ENCODE peak calls at places on chromosomes 16 and 17, in ten cellular contexts. One of them, this sample, is unnamed.

GRCh38 chr17:67431210-67432015 is 54.3 kb downstream of the PITPNC1 start:
- DNase-seq in cardiac fibroblast: peak
- DNase-seq in IMR-90: peak
- DNase-seq in sigmoid colon: no peak
- DNase-seq in skeletal muscle cell: peak
- DNase-seq in naive thymus-derived CD4-positive, alpha-beta T cell: no peak
- DNase-seq in choroid plexus epithelial cell: peak
- DNase-seq in lower lobe of right lung: no peak
- DNase-seq in ascending aorta: no peak
- DNase-seq in retinal pigment epithelial cell: no peak
- DNase-seq in this sample: no peak

GRCh38 chr16:23283571-23283970 is 18.5 kb upstream of the SCNN1B start:
- DNase-seq in cardiac fibroblast: no peak
- DNase-seq in IMR-90: no peak
- DNase-seq in sigmoid colon: no peak
- DNase-seq in skeletal muscle cell: no peak
- DNase-seq in naive thymus-derived CD4-positive, alpha-beta T cell: no peak
- DNase-seq in choroid plexus epithelial cell: no peak
- DNase-seq in lower lobe of right lung: no peak
- DNase-seq in ascending aorta: no peak
- DNase-seq in retinal pigment epithelial cell: no peak
- DNase-seq in this sample: no peak

GRCh38 chr16:57675752-57676623 is 7.9 kb downstream of the ADGRG3 start:
- DNase-seq in cardiac fibroblast: peak
- DNase-seq in IMR-90: no peak
- DNase-seq in sigmoid colon: peak
- DNase-seq in skeletal muscle cell: no peak
- DNase-seq in naive thymus-derived CD4-positive, alpha-beta T cell: no peak
- DNase-seq in choroid plexus epithelial cell: peak
- DNase-seq in lower lobe of right lung: no peak
- DNase-seq in ascending aorta: no peak
- DNase-seq in retinal pigment epithelial cell: no peak
- DNase-seq in this sample: no peak

GRCh38 chr16:72602499-72602898 is 430.5 kb upstream of the PMFBP1 start:
- DNase-seq in cardiac fibroblast: no peak
- DNase-seq in IMR-90: no peak
- DNase-seq in sigmoid colon: no peak
- DNase-seq in skeletal muscle cell: no peak
- DNase-seq in naive thymus-derived CD4-positive, alpha-beta T cell: no peak
- DNase-seq in choroid plexus epithelial cell: no peak
- DNase-seq in lower lobe of right lung: no peak
- DNase-seq in ascending aorta: no peak
- DNase-seq in retinal pigment epithelial cell: no peak
- DNase-seq in this sample: no peak

GRCh38 chr17:17710728-17711541 is 29.7 kb downstream of the RAI1 start:
- DNase-seq in cardiac fibroblast: peak
- DNase-seq in IMR-90: peak
- DNase-seq in sigmoid colon: peak
- DNase-seq in skeletal muscle cell: peak
- DNase-seq in naive thymus-derived CD4-positive, alpha-beta T cell: no peak
- DNase-seq in choroid plexus epithelial cell: peak
- DNase-seq in lower lobe of right lung: peak
- DNase-seq in ascending aorta: peak
- DNase-seq in retinal pigment epithelial cell: peak
- DNase-seq in this sample: peak

GRCh38 chr17:422196-422930 is 69.8 kb upstream of the RPH3AL start:
- DNase-seq in cardiac fibroblast: no peak
- DNase-seq in IMR-90: no peak
- DNase-seq in sigmoid colon: no peak
- DNase-seq in skeletal muscle cell: no peak
- DNase-seq in naive thymus-derived CD4-positive, alpha-beta T cell: no peak
- DNase-seq in choroid plexus epithelial cell: no peak
- DNase-seq in lower lobe of right lung: no peak
- DNase-seq in ascending aorta: no peak
- DNase-seq in retinal pigment epithelial cell: no peak
- DNase-seq in this sample: no peak

GRCh38 chr16:77213542-77214108 is 14.4 kb downstream of the SYCE1L start:
- DNase-seq in cardiac fibroblast: peak
- DNase-seq in IMR-90: peak
- DNase-seq in sigmoid colon: no peak
- DNase-seq in skeletal muscle cell: peak
- DNase-seq in naive thymus-derived CD4-positive, alpha-beta T cell: no peak
- DNase-seq in choroid plexus epithelial cell: peak
- DNase-seq in lower lobe of right lung: no peak
- DNase-seq in ascending aorta: no peak
- DNase-seq in retinal pigment epithelial cell: peak
- DNase-seq in this sample: peak

GRCh38 chr16:30956601-30957455 is 726 bp upstream of the SETD1A start:
- DNase-seq in cardiac fibroblast: peak
- DNase-seq in IMR-90: peak
- DNase-seq in sigmoid colon: peak
- DNase-seq in skeletal muscle cell: peak
- DNase-seq in naive thymus-derived CD4-positive, alpha-beta T cell: peak
- DNase-seq in choroid plexus epithelial cell: peak
- DNase-seq in lower lobe of right lung: peak
- DNase-seq in ascending aorta: no peak
- DNase-seq in retinal pigment epithelial cell: peak
- DNase-seq in this sample: no peak

GRCh38 chr16:49280861-49281331 is 742 bp downstream of the CBLN1 start:
- DNase-seq in cardiac fibroblast: no peak
- DNase-seq in IMR-90: no peak
- DNase-seq in sigmoid colon: no peak
- DNase-seq in skeletal muscle cell: no peak
- DNase-seq in naive thymus-derived CD4-positive, alpha-beta T cell: no peak
- DNase-seq in choroid plexus epithelial cell: no peak
- DNase-seq in lower lobe of right lung: no peak
- DNase-seq in ascending aorta: no peak
- DNase-seq in retinal pigment epithelial cell: no peak
- DNase-seq in this sample: no peak

GRCh38 chr16:49281843-49282642 is 405 bp upstream of the CBLN1 start:
- DNase-seq in cardiac fibroblast: peak
- DNase-seq in IMR-90: peak
- DNase-seq in sigmoid colon: peak
- DNase-seq in skeletal muscle cell: no peak
- DNase-seq in naive thymus-derived CD4-positive, alpha-beta T cell: peak
- DNase-seq in choroid plexus epithelial cell: peak
- DNase-seq in lower lobe of right lung: peak
- DNase-seq in ascending aorta: no peak
- DNase-seq in retinal pigment epithelial cell: peak
- DNase-seq in this sample: no peak

GRCh38 chr16:49283376-49284049 is 1.9 kb upstream of the CBLN1 start:
- DNase-seq in cardiac fibroblast: no peak
- DNase-seq in IMR-90: no peak
- DNase-seq in sigmoid colon: no peak
- DNase-seq in skeletal muscle cell: no peak
- DNase-seq in naive thymus-derived CD4-positive, alpha-beta T cell: no peak
- DNase-seq in choroid plexus epithelial cell: no peak
- DNase-seq in lower lobe of right lung: no peak
- DNase-seq in ascending aorta: no peak
- DNase-seq in retinal pigment epithelial cell: no peak
- DNase-seq in this sample: no peak

GRCh38 chr16:49281481-49281842 is at the start of gene CBLN1:
- DNase-seq in cardiac fibroblast: no peak
- DNase-seq in IMR-90: no peak
- DNase-seq in sigmoid colon: no peak
- DNase-seq in skeletal muscle cell: no peak
- DNase-seq in naive thymus-derived CD4-positive, alpha-beta T cell: no peak
- DNase-seq in choroid plexus epithelial cell: no peak
- DNase-seq in lower lobe of right lung: no peak
- DNase-seq in ascending aorta: no peak
- DNase-seq in retinal pigment epithelial cell: no peak
- DNase-seq in this sample: no peak

DNA sequence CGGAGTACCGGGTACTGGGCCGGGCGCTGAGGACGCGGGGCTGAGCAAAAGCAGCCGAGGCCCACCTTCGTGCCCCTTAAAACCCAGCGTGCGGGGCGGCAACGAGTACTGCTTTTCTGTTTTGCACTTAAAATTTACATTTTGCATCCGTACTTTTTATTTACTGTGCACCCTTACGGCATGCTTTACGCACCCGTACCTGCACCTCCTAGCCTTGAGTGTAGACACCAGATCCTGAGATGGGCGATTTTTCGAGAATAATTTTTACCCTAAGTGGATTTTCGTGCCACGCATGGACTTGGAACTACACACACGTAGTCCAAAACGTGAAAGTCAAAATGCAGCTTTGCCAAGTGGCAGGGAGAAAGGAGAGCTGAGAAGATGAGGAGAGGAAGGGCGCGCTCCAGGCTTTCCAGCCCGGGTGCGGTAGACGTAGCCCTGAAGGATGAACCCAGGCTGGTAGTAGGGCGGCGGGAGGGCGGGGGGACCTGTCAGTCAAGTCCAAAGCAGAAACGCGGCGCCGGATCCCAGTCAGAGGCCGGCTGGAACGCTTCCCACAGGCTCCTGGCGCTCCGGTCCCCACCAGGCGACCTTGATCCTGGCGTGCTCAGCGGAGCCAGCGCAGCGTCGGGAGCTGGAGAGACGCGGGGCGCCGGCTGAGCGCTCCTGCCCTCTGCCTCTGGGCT is 1.2 kb upstream of the CBLN1 start:
- DNase-seq in cardiac fibroblast: peak
- DNase-seq in IMR-90: no peak
- DNase-seq in sigmoid colon: no peak
- DNase-seq in skeletal muscle cell: no peak
- DNase-seq in naive thymus-derived CD4-positive, alpha-beta T cell: no peak
- DNase-seq in choroid plexus epithelial cell: no peak
- DNase-seq in lower lobe of right lung: no peak
- DNase-seq in ascending aorta: no peak
- DNase-seq in retinal pigment epithelial cell: no peak
- DNase-seq in this sample: no peak
- H3K4me3 ChIP-seq in cardiac fibroblast: no peak
- H3K4me3 ChIP-seq in IMR-90: no peak
- H3K4me3 ChIP-seq in sigmoid colon: peak
- H3K4me3 ChIP-seq in skeletal muscle cell: peak
- H3K4me3 ChIP-seq in naive thymus-derived CD4-positive, alpha-beta T cell: no peak
- H3K4me3 ChIP-seq in choroid plexus epithelial cell: no peak
- H3K4me3 ChIP-seq in lower lobe of right lung: peak
- H3K4me3 ChIP-seq in ascending aorta: peak
- H3K4me3 ChIP-seq in retinal pigment epithelial cell: no peak
- H3K4me3 ChIP-seq in this sample: no peak

DNA sequence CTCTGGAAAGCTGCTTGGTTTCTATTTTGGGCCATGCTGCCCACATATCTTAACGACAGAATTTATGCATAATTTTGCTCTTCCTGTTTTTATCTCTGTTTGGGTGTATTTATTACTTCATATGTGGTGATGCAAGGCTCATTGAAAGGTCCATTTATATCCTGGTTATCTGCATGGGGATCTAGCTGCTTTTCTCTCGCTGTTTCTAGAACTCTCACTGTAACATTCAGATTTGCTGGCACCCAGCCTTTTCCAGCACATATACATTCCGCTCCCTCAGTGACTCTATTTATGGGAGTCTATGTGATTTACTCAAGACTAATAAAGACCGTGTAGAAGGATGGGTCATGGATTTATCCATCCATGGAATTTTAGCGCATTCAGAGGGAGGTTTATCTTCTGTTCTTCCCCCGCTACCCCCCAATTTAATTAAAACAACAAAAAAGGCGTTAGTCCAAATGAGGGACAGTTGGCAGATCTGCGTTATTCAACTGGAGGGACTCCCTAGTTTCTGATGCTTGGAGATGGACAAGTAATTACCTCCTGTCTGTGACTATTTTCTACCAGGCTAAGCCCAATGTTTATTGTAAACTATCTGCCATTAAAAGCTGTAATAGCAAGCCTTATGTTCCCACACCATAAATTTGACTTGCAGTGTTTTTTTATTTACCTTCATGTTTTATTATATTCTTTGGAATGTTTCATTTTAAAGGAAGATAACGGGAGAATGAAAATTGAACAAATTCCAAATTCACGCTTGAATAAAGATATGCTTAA is 19.8 kb upstream of the MARCHF10 start:
- DNase-seq in cardiac fibroblast: peak
- DNase-seq in IMR-90: peak
- DNase-seq in sigmoid colon: no peak
- DNase-seq in skeletal muscle cell: no peak
- DNase-seq in naive thymus-derived CD4-positive, alpha-beta T cell: no peak
- DNase-seq in choroid plexus epithelial cell: peak
- DNase-seq in lower lobe of right lung: no peak
- DNase-seq in ascending aorta: no peak
- DNase-seq in retinal pigment epithelial cell: no peak
- DNase-seq in this sample: no peak
- H3K4me3 ChIP-seq in cardiac fibroblast: no peak
- H3K4me3 ChIP-seq in IMR-90: peak
- H3K4me3 ChIP-seq in sigmoid colon: no peak
- H3K4me3 ChIP-seq in skeletal muscle cell: no peak
- H3K4me3 ChIP-seq in naive thymus-derived CD4-positive, alpha-beta T cell: no peak
- H3K4me3 ChIP-seq in choroid plexus epithelial cell: no peak
- H3K4me3 ChIP-seq in lower lobe of right lung: no peak
- H3K4me3 ChIP-seq in ascending aorta: no peak
- H3K4me3 ChIP-seq in retinal pigment epithelial cell: no peak
- H3K4me3 ChIP-seq in this sample: no peak

DNA sequence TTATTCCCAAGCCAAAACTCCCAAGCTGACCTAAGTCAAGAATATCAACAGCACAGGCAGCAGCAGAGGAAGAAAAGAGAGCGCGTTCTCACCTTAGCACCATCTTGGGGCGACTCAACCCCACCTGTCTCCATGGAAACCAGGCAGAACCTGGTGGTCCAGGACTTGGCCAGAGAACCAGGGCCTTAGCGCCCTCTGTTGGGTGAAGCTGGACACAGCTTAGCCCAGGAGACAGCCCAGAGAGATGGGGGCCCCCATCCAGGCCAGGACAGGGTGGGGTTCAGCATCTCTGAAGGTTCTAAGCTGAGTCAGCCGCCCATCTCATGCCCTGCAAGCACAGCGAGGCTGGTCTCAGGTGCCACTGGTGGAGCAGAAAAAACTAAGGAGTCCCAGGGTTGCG is 60.1 kb upstream of the TMEM132E start:
- DNase-seq in cardiac fibroblast: no peak
- DNase-seq in IMR-90: no peak
- DNase-seq in sigmoid colon: no peak
- DNase-seq in skeletal muscle cell: no peak
- DNase-seq in naive thymus-derived CD4-positive, alpha-beta T cell: no peak
- DNase-seq in choroid plexus epithelial cell: peak
- DNase-seq in lower lobe of right lung: no peak
- DNase-seq in ascending aorta: no peak
- DNase-seq in retinal pigment epithelial cell: no peak
- DNase-seq in this sample: no peak
- H3K4me3 ChIP-seq in cardiac fibroblast: no peak
- H3K4me3 ChIP-seq in IMR-90: no peak
- H3K4me3 ChIP-seq in sigmoid colon: no peak
- H3K4me3 ChIP-seq in skeletal muscle cell: no peak
- H3K4me3 ChIP-seq in naive thymus-derived CD4-positive, alpha-beta T cell: no peak
- H3K4me3 ChIP-seq in choroid plexus epithelial cell: no peak
- H3K4me3 ChIP-seq in lower lobe of right lung: no peak
- H3K4me3 ChIP-seq in ascending aorta: no peak
- H3K4me3 ChIP-seq in retinal pigment epithelial cell: no peak
- H3K4me3 ChIP-seq in this sample: no peak

DNA sequence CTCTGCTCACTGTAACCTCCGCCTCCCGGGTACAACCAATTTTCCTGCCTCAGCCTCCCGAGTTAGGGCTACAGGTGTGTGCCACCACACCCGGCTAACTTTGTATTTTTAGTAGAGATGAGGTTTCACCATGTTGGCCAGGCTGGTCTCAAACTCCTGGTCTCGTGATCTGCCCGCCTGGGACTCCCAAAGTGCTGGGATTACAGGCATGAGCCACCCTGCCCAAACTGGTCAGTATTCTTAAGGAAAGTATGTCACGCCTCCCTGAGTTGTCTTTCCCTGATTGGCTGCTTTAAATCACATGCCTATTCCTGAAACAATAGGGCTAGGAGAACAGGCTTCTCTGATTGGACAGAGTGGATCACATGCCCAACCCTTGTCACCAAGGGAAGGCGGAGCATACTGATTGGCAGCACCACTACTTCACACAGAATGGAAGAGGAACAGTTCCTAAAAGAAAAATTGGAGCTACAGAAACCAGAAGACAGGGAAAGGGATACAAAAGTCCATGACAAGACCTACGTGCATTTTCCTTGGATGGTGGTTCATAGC is 17.6 kb upstream of the CYB5B start:
- DNase-seq in cardiac fibroblast: no peak
- DNase-seq in IMR-90: no peak
- DNase-seq in sigmoid colon: no peak
- DNase-seq in skeletal muscle cell: no peak
- DNase-seq in naive thymus-derived CD4-positive, alpha-beta T cell: no peak
- DNase-seq in choroid plexus epithelial cell: no peak
- DNase-seq in lower lobe of right lung: no peak
- DNase-seq in ascending aorta: no peak
- DNase-seq in retinal pigment epithelial cell: no peak
- DNase-seq in this sample: no peak
- H3K4me3 ChIP-seq in cardiac fibroblast: no peak
- H3K4me3 ChIP-seq in IMR-90: no peak
- H3K4me3 ChIP-seq in sigmoid colon: no peak
- H3K4me3 ChIP-seq in skeletal muscle cell: no peak
- H3K4me3 ChIP-seq in naive thymus-derived CD4-positive, alpha-beta T cell: no peak
- H3K4me3 ChIP-seq in choroid plexus epithelial cell: no peak
- H3K4me3 ChIP-seq in lower lobe of right lung: no peak
- H3K4me3 ChIP-seq in ascending aorta: no peak
- H3K4me3 ChIP-seq in retinal pigment epithelial cell: no peak
- H3K4me3 ChIP-seq in this sample: no peak

This sample was measured in AG04449.